ENCODE peak calls at places on chromosomes 4 and X, in seven cellular contexts. S is left ventricle myocardium superior; K is T-cell; B is foreskin melanocyte; X is CD8-positive, alpha-beta memory T cell; U is iris pigment epithelial cell; N is NCI-H1105 treated with DMSO at 0.1 percent for 48 hours. L is an unnamed sample.

GRCh38 chrX:39907964-39908616 is 189.7 kb downstream of the BCOR start:
- DNase-seq in S (peak), K (no peak), B (no peak), X (no peak), U (peak), N (no peak), L (peak)

GRCh38 chr4:130026185-130026584 is 930.2 kb downstream of the C4orf33 start:
- DNase-seq in S (no peak), K (no peak), B (no peak), X (no peak), U (no peak), N (peak), L (no peak)

GRCh38 chr4:77157859-77158486 is 966 bp downstream of the CCNG2 start:
- DNase-seq in S (peak), K (peak), B (peak), X (peak), U (peak), N (peak), L (peak)

GRCh38 chrX:53280703-53281320 is 572 bp downstream of the IQSEC2 start:
- DNase-seq in S (peak), K (no peak), B (no peak), X (no peak), U (peak), N (no peak), L (peak)

GRCh38 chr4:112523008-112523440 is 7.0 kb upstream of the NEUROG2 start:
- DNase-seq in S (peak), K (no peak), B (peak), X (peak), U (peak), N (no peak), L (peak)

GRCh38 chr4:140168474-140168873 is 14.5 kb upstream of the MAML3 start:
- DNase-seq in S (no peak), K (no peak), B (no peak), X (no peak), U (peak), N (no peak), L (peak)

GRCh38 chr4:88107406-88108107 is 50.9 kb downstream of the ABCG2 start:
- DNase-seq in S (no peak), K (no peak), B (no peak), X (no peak), U (peak), N (no peak), L (peak)

GRCh38 chr4:114265342-114265741 is 285.9 kb upstream of the ARSJ start:
- DNase-seq in S (no peak), K (no peak), B (no peak), X (no peak), U (no peak), N (peak), L (no peak)

GRCh38 chr4:78059524-78059889 is 2.4 kb downstream of the FRAS1 start:
- DNase-seq in S (peak), K (no peak), B (peak), X (no peak), U (peak), N (peak), L (peak)

GRCh38 chrX:13761606-13762005 is 27.1 kb downstream of the OFD1 start:
- DNase-seq in S (no peak), K (no peak), B (no peak), X (no peak), U (peak), N (no peak), L (peak)

GRCh38 chr4:123120473-123120872 is 198.1 kb upstream of the NUDT6 start:
- DNase-seq in S (no peak), K (no peak), B (no peak), X (no peak), U (peak), N (no peak), L (peak)

GRCh38 chr4:8335848-8336247 is 66.3 kb downstream of the HTRA3 start:
- DNase-seq in S (no peak), K (no peak), B (no peak), X (no peak), U (no peak), N (no peak), L (no peak)

GRCh38 chr4:73348185-73348584 is 55.9 kb upstream of the ALB start:
- DNase-seq in S (no peak), K (no peak), B (no peak), X (no peak), U (no peak), N (no peak), L (no peak)

GRCh38 chrX:24241822-24242648 is 71.8 kb downstream of the SUPT20HL2 start:
- DNase-seq in S (no peak), K (no peak), B (no peak), X (peak), U (peak), N (peak), L (peak)

GRCh38 chrX:17632942-17633341 is 104.4 kb upstream of the SCML1 start:
- DNase-seq in S (no peak), K (no peak), B (no peak), X (no peak), U (no peak), N (no peak), L (peak)

GRCh38 chr4:133287396-133287795 is 138.3 kb downstream of the PCDH10 start:
- DNase-seq in S (no peak), K (no peak), B (no peak), X (no peak), U (no peak), N (no peak), L (no peak)

GRCh38 chr4:7166981-7167700 is 25.2 kb upstream of the SORCS2 start:
- DNase-seq in S (no peak), K (no peak), B (no peak), X (no peak), U (no peak), N (no peak), L (no peak)

GRCh38 chr4:67218883-67219282 is 326.4 kb downstream of the CENPC start:
- DNase-seq in S (no peak), K (no peak), B (no peak), X (no peak), U (no peak), N (no peak), L (no peak)

GRCh38 chr4:166017804-166018203 is 144.8 kb downstream of the TLL1 start:
- DNase-seq in S (no peak), K (no peak), B (no peak), X (no peak), U (peak), N (no peak), L (no peak)

GRCh38 chr4:113635739-113636437 is 125.7 kb downstream of the CAMK2D start:
- DNase-seq in S (no peak), K (no peak), B (no peak), X (no peak), U (peak), N (no peak), L (peak)

GRCh38 chrX:113741744-113742143 is 842.1 kb upstream of the HTR2C start:
- DNase-seq in S (no peak), K (no peak), B (no peak), X (no peak), U (peak), N (peak), L (no peak)

GRCh38 chrX:152635941-152636340 is 1.8 kb upstream of the GABRQ start:
- DNase-seq in S (no peak), K (no peak), B (peak), X (no peak), U (peak), N (peak), L (peak)

GRCh38 chr4:26873391-26874026 is 12.9 kb downstream of the STIM2 start:
- DNase-seq in S (no peak), K (peak), B (no peak), X (peak), U (no peak), N (no peak), L (no peak)

GRCh38 chr4:15695764-15696163 is 7.1 kb upstream of the BST1 start:
- DNase-seq in S (no peak), K (no peak), B (no peak), X (no peak), U (no peak), N (no peak), L (no peak)

GRCh38 chr4:88517825-88518224 is 5.8 kb downstream of the PYURF start:
- DNase-seq in S (no peak), K (no peak), B (no peak), X (no peak), U (peak), N (no peak), L (no peak)

GRCh38 chr4:41339812-41340809 is 83.4 kb downstream of the UCHL1 start:
- DNase-seq in S (no peak), K (no peak), B (no peak), X (no peak), U (peak), N (peak), L (peak)

GRCh38 chr4:106541253-106541652 is 172.7 kb upstream of the GIMD1 start:
- DNase-seq in S (no peak), K (no peak), B (no peak), X (no peak), U (peak), N (no peak), L (peak)

GRCh38 chr4:5759236-5760075 is 48.5 kb downstream of the EVC start:
- DNase-seq in S (no peak), K (no peak), B (no peak), X (no peak), U (no peak), N (no peak), L (no peak)

GRCh38 chr4:38765391-38765790 is 17.4 kb downstream of the TLR10 start:
- DNase-seq in S (no peak), K (no peak), B (no peak), X (no peak), U (peak), N (no peak), L (peak)

GRCh38 chrX:124229374-124229773 is 103.1 kb upstream of the TEX13D start:
- DNase-seq in S (no peak), K (no peak), B (no peak), X (no peak), U (no peak), N (no peak), L (no peak)

GRCh38 chr4:169068423-169068822 is 58.4 kb upstream of the CBR4 start:
- DNase-seq in S (no peak), K (no peak), B (no peak), X (no peak), U (no peak), N (no peak), L (no peak)

GRCh38 chrX:138411048-138411447 is 300.5 kb downstream of the FGF13 start:
- DNase-seq in S (no peak), K (no peak), B (no peak), X (no peak), U (no peak), N (no peak), L (no peak)

GRCh38 chr4:150581611-150582010 is 340 bp upstream of the MAB21L2 start:
- DNase-seq in S (no peak), K (no peak), B (no peak), X (no peak), U (peak), N (no peak), L (peak)

GRCh38 chr4:87038837-87039715 is 104.3 kb downstream of the AFF1 start:
- DNase-seq in S (peak), K (no peak), B (peak), X (no peak), U (peak), N (no peak), L (peak)

GRCh38 chr4:143320113-143320512 is 16.6 kb upstream of the GAB1 start:
- DNase-seq in S (no peak), K (no peak), B (no peak), X (no peak), U (no peak), N (no peak), L (no peak)

GRCh38 chr4:123127218-123127617 is 204.8 kb upstream of the NUDT6 start:
- DNase-seq in S (no peak), K (no peak), B (no peak), X (no peak), U (peak), N (no peak), L (peak)

GRCh38 chrX:115589419-115589818 is 28.4 kb downstream of the PLS3 start:
- DNase-seq in S (no peak), K (no peak), B (no peak), X (no peak), U (no peak), N (no peak), L (no peak)

GRCh38 chr4:7911044-7911578 is 28.6 kb downstream of the AFAP1 start:
- DNase-seq in S (peak), K (no peak), B (no peak), X (no peak), U (peak), N (no peak), L (peak)

GRCh38 chr4:69497081-69497480 is 1.4 kb upstream of the UGT2B4 start:
- DNase-seq in S (no peak), K (no peak), B (no peak), X (no peak), U (peak), N (no peak), L (no peak)

GRCh38 chr4:152437561-152437960 is 98.3 kb downstream of the FBXW7 start:
- DNase-seq in S (no peak), K (no peak), B (no peak), X (no peak), U (no peak), N (no peak), L (no peak)

L was measured in IMR-90.